ENCODE peak calls at places on chromosome 6, in four cellular contexts. R, K, Q and J are unnamed samples.

GRCh38 chr6:26362836-26363220 is 2.2 kb upstream of the BTN3A2 start:
- DNase-seq in R (no peak), K (no peak), Q (no peak), J (no peak)

GRCh38 chr6:30820196-30820595 is 64.1 kb upstream of the DDR1 start:
- DNase-seq in K (peak), R (peak), Q (no peak), J (peak)

GRCh38 chr6:5946181-5946580 is 60.5 kb downstream of the NRN1 start:
- DNase-seq in Q (no peak), R (no peak), K (no peak), J (no peak)

GRCh38 chr6:117600008-117600743 is 2.1 kb downstream of the GOPC start:
- DNase-seq in K (no peak), R (no peak), Q (no peak), J (peak)

GRCh38 chr6:82017316-82017715 is 230.2 kb downstream of the IBTK start:
- DNase-seq in K (peak), R (peak), Q (no peak), J (peak)

GRCh38 chr6:101276066-101276465 is 117.4 kb upstream of the GRIK2 start:
- DNase-seq in K (no peak), R (no peak), Q (no peak), J (peak)

GRCh38 chr6:165987483-165988305 is 180.0 kb downstream of the TBXT start:
- DNase-seq in Q (no peak), R (peak), K (no peak), J (no peak)

GRCh38 chr6:138107078-138107751 is at the start of gene PERP:
- DNase-seq in K (peak), Q (peak), R (peak), J (peak)

GRCh38 chr6:26172496-26172958 is 85.3 kb downstream of the HFE start:
- DNase-seq in K (no peak), Q (peak), R (no peak), J (peak)

GRCh38 chr6:15148356-15149058 is 97.4 kb upstream of the JARID2 start:
- DNase-seq in Q (no peak), R (no peak), K (no peak), J (peak)

GRCh38 chr6:56106231-56106630 is 141.1 kb downstream of the COL21A1 start:
- DNase-seq in R (no peak), K (no peak), Q (no peak), J (no peak)

GRCh38 chr6:42507901-42508300 is 55.9 kb upstream of the UBR2 start:
- DNase-seq in Q (no peak), R (no peak), K (no peak), J (no peak)

GRCh38 chr6:34041385-34041784 is 104.5 kb downstream of the GRM4 start:
- DNase-seq in K (no peak), R (no peak), Q (no peak), J (no peak)

GRCh38 chr6:14983599-14984296 is 262.1 kb upstream of the JARID2 start:
- DNase-seq in Q (no peak), K (no peak), R (no peak), J (peak)

GRCh38 chr6:130417951-130418350 is 52.1 kb downstream of the TMEM200A start:
- DNase-seq in R (no peak), K (no peak), Q (no peak), J (peak)

GRCh38 chr6:158457616-158458278 is 102.1 kb upstream of the TMEM181 start:
- DNase-seq in K (no peak), R (no peak), Q (no peak), J (peak)

GRCh38 chr6:34273242-34273805 is 24.5 kb upstream of the SMIM29 start:
- DNase-seq in Q (no peak), K (no peak), R (no peak), J (no peak)

GRCh38 chr6:3928111-3928510 is 78.9 kb downstream of the FAM50B start:
- DNase-seq in Q (no peak), R (no peak), K (no peak), J (no peak)

GRCh38 chr6:160979063-160979708 is 12.4 kb upstream of the MAP3K4 start:
- DNase-seq in R (no peak), K (no peak), Q (no peak), J (no peak)

GRCh38 chr6:145012039-145012662 is 723.2 kb downstream of the EPM2A start:
- DNase-seq in Q (no peak), K (no peak), R (no peak), J (peak)